ENCODE peak calls at places on chromosomes 5 and 9, in eight cellular contexts. H, S, X, A, E, Q, J and Z are unnamed samples.
A peak's percentile ranks its signal among the peaks of the same experiment; 100 is the strongest.

GRCh38 chr9:98144631-98145030 is 25.6 kb upstream of the TRIM14 start:
- DNase-seq in S (no peak), A (no peak), Q (no peak), H (no peak), X (no peak), E (no peak), J (no peak), Z (no peak)

GRCh38 chr9:126301985-126302603 is 24.5 kb upstream of the MVB12B start:
- DNase-seq in S (peak; percentile 83), E (peak; percentile 15), J (peak; percentile 80), A (peak; percentile 14), X (no peak), Q (peak; percentile 67), H (peak; percentile 50), Z (peak; percentile 66)

GRCh38 chr9:16671591-16672137 is 198.8 kb downstream of the BNC2 start:
- DNase-seq in H (no peak), A (no peak), Q (no peak), J (peak; percentile 93), X (no peak), E (no peak), S (no peak), Z (peak; percentile 67)

GRCh38 chr9:70983723-70984280 is 137.6 kb downstream of the TRPM3 start:
- DNase-seq in X (no peak), S (no peak), A (no peak), E (no peak), Q (peak; percentile 29), H (no peak), J (no peak), Z (no peak)

GRCh38 chr5:172498431-172499129 is 44.3 kb upstream of the SH3PXD2B start:
- DNase-seq in E (no peak), S (no peak), Q (no peak), J (no peak), H (no peak), A (no peak), X (peak; percentile 9), Z (no peak)

GRCh38 chr5:80975065-80975464 is 14.9 kb downstream of the RASGRF2 start:
- DNase-seq in E (no peak), H (no peak), X (no peak), S (no peak), A (no peak), Q (no peak), J (no peak), Z (no peak)

GRCh38 chr9:34675048-34675714 is 12.7 kb upstream of the CCL27 start:
- DNase-seq in J (peak; percentile 86), A (peak; percentile 75), H (peak; percentile 90), X (peak; percentile 62), Q (peak; percentile 56), E (peak; percentile 32), S (peak; percentile 65), Z (peak; percentile 83)

GRCh38 chr9:133037775-133038174 is 7.0 kb downstream of the GTF3C5 start:
- DNase-seq in H (no peak), J (no peak), S (no peak), X (no peak), A (no peak), Q (no peak), E (no peak), Z (no peak)

GRCh38 chr9:128807827-128808226 is 10.5 kb upstream of the ENDOG start:
- DNase-seq in A (no peak), E (no peak), X (no peak), Q (no peak), S (no peak), H (no peak), J (no peak), Z (no peak)

GRCh38 chr9:68708513-68708912 is 3.5 kb downstream of the PIP5K1B start:
- DNase-seq in E (no peak), S (no peak), X (no peak), A (no peak), Q (no peak), J (no peak), H (peak; percentile 9), Z (no peak)

GRCh38 chr9:118455781-118456180 is 751.6 kb downstream of the TLR4 start:
- DNase-seq in H (no peak), E (no peak), Q (peak; percentile 13), S (peak; percentile 53), A (no peak), X (no peak), J (no peak), Z (no peak)

GRCh38 chr5:7261049-7261448 is 134.9 kb upstream of the ADCY2 start:
- DNase-seq in S (peak; percentile 68), X (no peak), H (peak; percentile 69), Q (peak; percentile 25), A (no peak), J (peak; percentile 72), E (no peak), Z (peak; percentile 3)

GRCh38 chr9:79224672-79225433 is 346.9 kb upstream of the TLE4 start:
- DNase-seq in J (peak; percentile 95), S (no peak), E (no peak), X (no peak), H (no peak), Q (no peak), A (no peak), Z (peak; percentile 93)

GRCh38 chr5:91937121-91937520 is 554.0 kb upstream of the ARRDC3 start:
- DNase-seq in A (no peak), Q (no peak), X (no peak), J (peak; percentile 57), E (no peak), S (no peak), H (no peak), Z (peak; percentile 3)

GRCh38 chr9:112421771-112422222 is 41.9 kb downstream of the HSDL2 start:
- DNase-seq in A (no peak), H (peak; percentile 63), E (no peak), X (no peak), S (no peak), J (peak; percentile 12), Q (no peak), Z (peak; percentile 3)

GRCh38 chr9:2655411-2655901 is 33.9 kb downstream of the VLDLR start:
- DNase-seq in X (no peak), A (peak; percentile 15), S (no peak), H (no peak), J (peak; percentile 97), Q (no peak), E (no peak), Z (peak; percentile 82)

GRCh38 chr5:139664727-139665351 is 16.7 kb downstream of the CXXC5 start:
- DNase-seq in J (no peak), Q (no peak), A (no peak), H (no peak), E (no peak), S (peak; percentile 34), X (no peak), Z (no peak)

GRCh38 chr9:133560311-133560710 is 25.8 kb downstream of the ADAMTSL2 start:
- DNase-seq in E (no peak), X (no peak), H (no peak), S (no peak), J (no peak), Q (no peak), A (no peak), Z (peak; percentile 56)

GRCh38 chr9:81717061-81717746 is 27.9 kb upstream of the TLE1 start:
- DNase-seq in S (no peak), X (no peak), E (no peak), A (no peak), H (no peak), Q (no peak), J (no peak), Z (no peak)

GRCh38 chr5:177311361-177311722 is 356 bp downstream of the MXD3 start:
- DNase-seq in Q (no peak), E (no peak), A (no peak), H (peak; percentile 52), X (no peak), S (no peak), J (peak; percentile 59), Z (no peak)

GRCh38 chr9:98921740-98922139 is 22.0 kb upstream of the COL15A1 start:
- DNase-seq in X (no peak), S (no peak), E (no peak), A (no peak), Q (no peak), J (no peak), H (peak; percentile 20), Z (no peak)

GRCh38 chr5:175681045-175681974 is 23.4 kb downstream of the HRH2 start:
- DNase-seq in X (no peak), H (peak; percentile 8), A (no peak), E (no peak), Q (no peak), J (no peak), S (peak; percentile 52), Z (no peak)

GRCh38 chr5:10370931-10371330 is 17.4 kb downstream of the MARCHF6 start:
- DNase-seq in A (no peak), H (no peak), S (no peak), Q (no peak), E (no peak), J (no peak), X (no peak), Z (no peak)

GRCh38 chr9:93670208-93671029 is 94.0 kb downstream of the PHF2 start:
- DNase-seq in J (peak; percentile 79), E (no peak), A (no peak), H (no peak), S (no peak), Q (no peak), X (peak; percentile 24), Z (peak; percentile 50)

GRCh38 chr5:74641014-74641777 is 668 bp upstream of the ENC1 start:
- DNase-seq in Q (peak; percentile 92), S (peak; percentile 89), A (peak; percentile 50), J (peak; percentile 91), H (no peak), E (no peak), X (peak; percentile 54), Z (peak; percentile 76)

GRCh38 chr5:41071975-41072374 is 833 bp upstream of the MROH2B start:
- DNase-seq in J (peak; percentile 46), A (no peak), S (no peak), Q (no peak), X (no peak), H (no peak), E (no peak), Z (peak; percentile 69)

GRCh38 chr5:123916331-123917121 is 404.5 kb downstream of the CSNK1G3 start:
- DNase-seq in Q (no peak), X (no peak), H (no peak), S (peak; percentile 19), J (peak; percentile 64), E (no peak), A (no peak), Z (peak; percentile 24)

GRCh38 chr5:91307023-91307422 is 76.1 kb downstream of the ARRDC3 start:
- DNase-seq in A (no peak), J (peak; percentile 94), Q (no peak), E (no peak), H (no peak), S (no peak), X (no peak), Z (peak; percentile 96)

GRCh38 chr5:117182104-117182503 is 607.5 kb upstream of the SEMA6A start:
- DNase-seq in S (no peak), E (no peak), A (no peak), Q (peak; percentile 1), J (no peak), X (no peak), H (no peak), Z (no peak)